ENCODE peak calls at places on chromosomes 1 and 21, in seven cellular contexts. B, N, P, T, C, V and S are unnamed samples.

GRCh38 chr21:31991356-31992331 is 118.8 kb downstream of the HUNK start:
- DNase-seq in B (no peak), N (no peak), P (no peak), T (no peak), C (peak; percentile 41), V (no peak), S (no peak)

GRCh38 chr1:211280910-211281309 is 21.7 kb downstream of the RCOR3 start:
- DNase-seq in B (no peak), N (no peak), P (no peak), T (no peak), C (no peak), V (no peak), S (no peak)

GRCh38 chr1:98660941-98661543 is 479 bp upstream of the SNX7 start:
- DNase-seq in B (no peak), N (no peak), P (no peak), T (no peak), C (no peak), V (no peak), S (no peak)

GRCh38 chr1:83673287-83673686 is 325.6 kb downstream of the TTLL7 start:
- DNase-seq in B (no peak), N (no peak), P (no peak), T (no peak), C (no peak), V (no peak), S (no peak)

GRCh38 chr1:31904339-31905092 is 33.7 kb downstream of the PTP4A2 start:
- DNase-seq in B (peak; percentile 80), N (no peak), P (no peak), T (no peak), C (no peak), V (no peak), S (no peak)

GRCh38 chr1:29518183-29518835 is 282.0 kb downstream of the PTPRU start:
- DNase-seq in B (peak; percentile 5), N (no peak), P (no peak), T (no peak), C (no peak), V (peak; percentile 16), S (no peak)

GRCh38 chr1:86421601-86422280 is 2.2 kb upstream of the CLCA2 start:
- DNase-seq in B (no peak), N (no peak), P (peak; percentile 9), T (no peak), C (no peak), V (no peak), S (no peak)

GRCh38 chr1:25694591-25695007 is 78.0 kb downstream of the MAN1C1 start:
- DNase-seq in B (no peak), N (no peak), P (no peak), T (no peak), C (no peak), V (no peak), S (no peak)

GRCh38 chr1:225445644-225446297 is 17.9 kb upstream of the LBR start:
- DNase-seq in B (no peak), N (no peak), P (no peak), T (no peak), C (no peak), V (peak; percentile 53), S (no peak)

GRCh38 chr1:168621356-168621755 is 45.0 kb downstream of the XCL1 start:
- DNase-seq in B (no peak), N (no peak), P (no peak), T (peak; percentile 51), C (peak; percentile 38), V (no peak), S (no peak)

GRCh38 chr1:20882837-20883236 is 95.7 kb upstream of the HP1BP3 start:
- DNase-seq in B (no peak), N (no peak), P (no peak), T (no peak), C (no peak), V (no peak), S (no peak)

GRCh38 chr1:204102029-204102611 is 29.2 kb downstream of the SOX13 start:
- DNase-seq in B (no peak), N (no peak), P (no peak), T (no peak), C (no peak), V (no peak), S (no peak)

GRCh38 chr1:11680270-11681070 is 478 bp downstream of the MAD2L2 start:
- DNase-seq in B (no peak), N (peak; percentile 52), P (peak; percentile 72), T (no peak), C (peak; percentile 53), V (no peak), S (no peak)

GRCh38 chr1:35788139-35788538 is 18.4 kb upstream of the CLSPN start:
- DNase-seq in B (no peak), N (no peak), P (no peak), T (no peak), C (no peak), V (no peak), S (no peak)

GRCh38 chr1:151312439-151313225 is 14.6 kb downstream of the PI4KB start:
- DNase-seq in B (no peak), N (no peak), P (peak; percentile 43), T (peak; percentile 22), C (no peak), V (no peak), S (no peak)

GRCh38 chr1:156848461-156849150 is 10.3 kb downstream of the INSRR start:
- DNase-seq in B (peak; percentile 86), N (peak; percentile 69), P (no peak), T (no peak), C (peak; percentile 58), V (no peak), S (no peak)

GRCh38 chr21:40243676-40244075 is 376.4 kb downstream of the PCP4 start:
- DNase-seq in B (no peak), N (no peak), P (no peak), T (no peak), C (no peak), V (no peak), S (no peak)

GRCh38 chr1:228088586-228089498 is 6.3 kb downstream of the ARF1 start:
- DNase-seq in B (peak; percentile 79), N (no peak), P (no peak), T (no peak), C (no peak), V (peak; percentile 57), S (no peak)

GRCh38 chr1:41633764-41634163 is 149.3 kb upstream of the EDN2 start:
- DNase-seq in B (no peak), N (no peak), P (no peak), T (no peak), C (no peak), V (no peak), S (no peak)

GRCh38 chr1:77354996-77355395 is 73.2 kb downstream of the AK5 start:
- DNase-seq in B (no peak), N (no peak), P (no peak), T (no peak), C (no peak), V (no peak), S (no peak)

GRCh38 chr1:108080448-108080847 is 115.5 kb upstream of the VAV3 start:
- DNase-seq in B (no peak), N (no peak), P (no peak), T (no peak), C (no peak), V (no peak), S (no peak)

GRCh38 chr1:197141556-197141955 is 4.9 kb downstream of the ASPM start:
- DNase-seq in B (no peak), N (no peak), P (no peak), T (no peak), C (no peak), V (no peak), S (no peak)

GRCh38 chr1:23380719-23381118 is 11.1 kb upstream of the ZNF436 start:
- DNase-seq in B (no peak), N (no peak), P (no peak), T (no peak), C (no peak), V (no peak), S (no peak)

GRCh38 chr21:46384556-46384955 is 60.6 kb downstream of the PCNT start:
- DNase-seq in B (no peak), N (no peak), P (no peak), T (no peak), C (no peak), V (no peak), S (no peak)

GRCh38 chr1:152506899-152507498 is 3.6 kb upstream of the LCE5A start:
- DNase-seq in B (no peak), N (no peak), P (no peak), T (no peak), C (no peak), V (no peak), S (no peak)

GRCh38 chr1:169624122-169624521 is 5.8 kb downstream of the SELP start:
- DNase-seq in B (no peak), N (no peak), P (no peak), T (no peak), C (no peak), V (no peak), S (no peak)

GRCh38 chr1:218945050-218945449 is 228.6 kb upstream of the LYPLAL1 start:
- DNase-seq in B (no peak), N (no peak), P (no peak), T (peak; percentile 27), C (no peak), V (no peak), S (no peak)

GRCh38 chr1:58884706-58885661 is 101.1 kb upstream of the JUN start:
- DNase-seq in B (no peak), N (peak; percentile 77), P (no peak), T (no peak), C (no peak), V (no peak), S (no peak)

GRCh38 chr1:243535014-243535413 is 279.2 kb downstream of the SDCCAG8 start:
- DNase-seq in B (no peak), N (no peak), P (no peak), T (no peak), C (no peak), V (no peak), S (no peak)

DNA sequence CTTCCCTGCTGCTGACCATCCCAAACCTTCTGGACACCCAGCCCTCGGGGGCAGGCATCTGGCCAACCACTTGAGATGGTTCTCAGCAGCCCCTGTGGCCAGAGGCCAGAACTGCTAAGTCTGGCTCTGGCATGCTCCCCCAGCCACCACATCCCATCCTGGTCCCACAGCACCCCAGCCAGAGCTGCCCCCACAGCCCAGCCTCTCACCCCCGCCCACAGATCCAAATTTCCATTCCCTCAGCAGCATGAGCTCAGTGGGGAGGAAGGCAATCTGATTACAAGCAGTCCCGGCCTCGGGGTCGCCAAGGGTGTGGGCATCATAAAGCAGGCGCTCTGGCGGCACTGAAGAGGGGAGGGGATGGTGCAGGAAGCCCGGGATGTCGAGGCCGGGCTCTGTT is 45.6 kb downstream of the GLIS1 start:
- DNase-seq in B (peak; percentile 60), N (no peak), P (no peak), T (no peak), C (no peak), V (no peak), S (no peak)
- H3K27ac ChIP-seq in B (no peak overlapping the region), N (no peak overlapping the region), P (no peak overlapping the region), T (no peak overlapping the region), C (no peak overlapping the region), V (no peak overlapping the region), S (no peak overlapping the region)

GRCh38 chr1:22341791-22342605 is 109.7 kb upstream of the ZBTB40 start:
- DNase-seq in B (peak; percentile 65), N (no peak), P (no peak), T (no peak), C (no peak), V (no peak), S (peak; percentile 39)
- H3K4me3 ChIP-seq in B (no peak overlapping the region), N (no peak overlapping the region), P (no peak overlapping the region), T (no peak overlapping the region), C (no peak overlapping the region), V (no peak overlapping the region), S (no peak overlapping the region)

GRCh38 chr1:30811187-30811586 is 53.6 kb upstream of the LAPTM5 start:
- DNase-seq in B (no peak), N (no peak), P (no peak), T (no peak), C (no peak), V (no peak), S (no peak)
- H3K27me3 ChIP-seq in B (peaks cover 54% of the 10 kb centered on the region), N (no peaks in the 10 kb centered on the region), P (no peaks in the 10 kb centered on the region), T (no peaks in the 10 kb centered on the region), C (no peaks in the 10 kb centered on the region), V (peaks cover 6% of the 10 kb centered on the region), S (no peaks in the 10 kb centered on the region)

GRCh38 chr1:16140068-16140596 is 15.7 kb downstream of the EPHA2 start:
- DNase-seq in B (no peak), N (peak; percentile 27), P (no peak), T (no peak), C (no peak), V (no peak), S (no peak)
- H3K27ac ChIP-seq in B (peak overlapping the region; percentile 81), N (no peak overlapping the region), P (peak overlapping the region; percentile 57), T (peak overlapping the region; percentile 12), C (no peak overlapping the region), V (no peak overlapping the region), S (peak overlapping the region; percentile 4)